ENCODE peak calls at places on chromosomes 12 and 14, in seven cellular contexts. F is lung microvascular endothelial cell, U is NCI-H1092 treated with DMSO at 0.1 percent for 48 hours, V is NCI-H2107, G is left cardiac atrium, R is NCI-H1105, W is anterior cingulate cortex. A is an unnamed sample.

GRCh38 chr14:93970589-93970966 is 5.8 kb downstream of the ASB2 start:
- DNase-seq in R (peak; percentile 7), F (peak; percentile 28), V (no peak), U (peak; percentile 35), W (no peak), G (no peak), A (peak; percentile 100)

GRCh38 chr12:109987615-109988014 is 8.6 kb downstream of the GIT2 start:
- DNase-seq in R (no peak), V (no peak), U (no peak), W (no peak), F (no peak), G (no peak), A (no peak)

GRCh38 chr14:105146181-105146975 is 22.2 kb downstream of the JAG2 start:
- DNase-seq in W (no peak), R (no peak), F (no peak), U (no peak), V (no peak), G (peak; percentile 14), A (no peak)

GRCh38 chr14:95540236-95540635 is 5.4 kb downstream of the GLRX5 start:
- DNase-seq in U (no peak), G (no peak), R (no peak), F (no peak), V (no peak), W (no peak), A (no peak)

GRCh38 chr12:20212658-20213387 is 155.5 kb upstream of the PDE3A start:
- DNase-seq in F (peak; percentile 98), W (no peak), R (peak; percentile 60), G (peak; percentile 89), U (peak; percentile 42), V (no peak), A (no peak)

GRCh38 chr14:33634631-33635030 is 316.2 kb downstream of the EGLN3 start:
- DNase-seq in V (no peak), U (no peak), F (no peak), W (no peak), R (no peak), G (no peak), A (no peak)

GRCh38 chr14:69614592-69614991 is 3.2 kb downstream of the SUSD6 start:
- DNase-seq in U (no peak), F (no peak), G (no peak), R (no peak), V (no peak), W (no peak), A (no peak)

GRCh38 chr12:62776997-62777396 is 158.0 kb downstream of the PPM1H start:
- DNase-seq in U (no peak), F (peak; percentile 38), R (no peak), G (no peak), W (no peak), V (no peak), A (no peak)

GRCh38 chr14:105083926-105084685 is 18.9 kb upstream of the GPR132 start:
- DNase-seq in F (no peak), R (no peak), G (no peak), W (no peak), V (no peak), U (no peak), A (no peak)

GRCh38 chr14:101076451-101077220 is 173.1 kb upstream of the RTL1 start:
- DNase-seq in R (no peak), W (no peak), F (no peak), U (no peak), V (no peak), G (no peak), A (no peak)

GRCh38 chr12:1830981-1831930 is 10.9 kb downstream of the LRTM2 start:
- DNase-seq in U (no peak), G (peak; percentile 60), W (no peak), V (no peak), R (no peak), F (peak; percentile 78), A (peak; percentile 61)

A was measured in NCI-H2171 treated with DMSO at 0.1 percent for 48 hours.